ENCODE peak calls at places on chromosomes 13 and 19, in four cellular contexts. One of them, this sample, is unnamed. For H3K4me1, the result is how much of the 10 kb centered on the place peaks cover.

GRCh38 chr13:35621989-35622388 is 145.5 kb upstream of the MAB21L1 start:
- DNase-seq in K562: no peak
- DNase-seq in left ventricle myocardium inferior: no peak
- DNase-seq in Peyer's patch: no peak
- DNase-seq in this sample: no peak

GRCh38 chr13:50203256-50204083 is 188.2 kb downstream of the KCNRG start:
- DNase-seq in K562: no peak
- DNase-seq in left ventricle myocardium inferior: no peak
- DNase-seq in Peyer's patch: no peak
- DNase-seq in this sample: no peak

GRCh38 chr13:40776232-40776631 is 5.2 kb upstream of the MRPS31 start:
- DNase-seq in K562: no peak
- DNase-seq in left ventricle myocardium inferior: no peak
- DNase-seq in Peyer's patch: no peak
- DNase-seq in this sample: no peak

GRCh38 chr13:41960700-41961697 is at the start of gene VWA8:
- DNase-seq in K562: peak
- DNase-seq in left ventricle myocardium inferior: peak
- DNase-seq in Peyer's patch: peak
- DNase-seq in this sample: peak

GRCh38 chr13:40388617-40389016 is 277.8 kb downstream of the FOXO1 start:
- DNase-seq in K562: no peak
- DNase-seq in left ventricle myocardium inferior: no peak
- DNase-seq in Peyer's patch: no peak
- DNase-seq in this sample: no peak

GRCh38 chr19:55141696-55142095 is 7.3 kb downstream of the TNNT1 start:
- DNase-seq in K562: peak
- DNase-seq in left ventricle myocardium inferior: no peak
- DNase-seq in Peyer's patch: no peak
- DNase-seq in this sample: no peak

GRCh38 chr13:90445179-90445578 is 902.3 kb upstream of the MIR17HG start:
- DNase-seq in K562: no peak
- DNase-seq in left ventricle myocardium inferior: no peak
- DNase-seq in Peyer's patch: no peak
- DNase-seq in this sample: no peak

GRCh38 chr19:42132030-42132628 is at the start of gene POU2F2:
- DNase-seq in K562: peak
- DNase-seq in left ventricle myocardium inferior: peak
- DNase-seq in Peyer's patch: peak
- DNase-seq in this sample: no peak

GRCh38 chr13:78602561-78603239 is 652 bp downstream of the POU4F1 start:
- DNase-seq in K562: peak
- DNase-seq in left ventricle myocardium inferior: no peak
- DNase-seq in Peyer's patch: no peak
- DNase-seq in this sample: no peak

GRCh38 chr13:106449096-106449495 is 86.4 kb downstream of the EFNB2 start:
- DNase-seq in K562: no peak
- DNase-seq in left ventricle myocardium inferior: no peak
- DNase-seq in Peyer's patch: no peak
- DNase-seq in this sample: no peak

GRCh38 chr19:56098731-56099577 is 22.1 kb downstream of the ZNF787 start:
- DNase-seq in K562: no peak
- DNase-seq in left ventricle myocardium inferior: no peak
- DNase-seq in Peyer's patch: no peak
- DNase-seq in this sample: no peak

GRCh38 chr19:34964598-34964997 is 569 bp upstream of the ZNF792 start:
- DNase-seq in K562: no peak
- DNase-seq in left ventricle myocardium inferior: no peak
- DNase-seq in Peyer's patch: no peak
- DNase-seq in this sample: no peak
- H3K4me3 ChIP-seq in K562: no peak
- H3K4me3 ChIP-seq in left ventricle myocardium inferior: peak
- H3K4me3 ChIP-seq in Peyer's patch: no peak
- H3K4me3 ChIP-seq in this sample: no peak

GRCh38 chr13:28246891-28247290 is 108.5 kb downstream of the PAN3 start:
- DNase-seq in K562: no peak
- DNase-seq in left ventricle myocardium inferior: no peak
- DNase-seq in Peyer's patch: no peak
- DNase-seq in this sample: no peak
- H3K4me1 ChIP-seq in K562: under half
- H3K4me1 ChIP-seq in left ventricle myocardium inferior: under half
- H3K4me1 ChIP-seq in Peyer's patch: under half
- H3K4me1 ChIP-seq in this sample: under half

DNA sequence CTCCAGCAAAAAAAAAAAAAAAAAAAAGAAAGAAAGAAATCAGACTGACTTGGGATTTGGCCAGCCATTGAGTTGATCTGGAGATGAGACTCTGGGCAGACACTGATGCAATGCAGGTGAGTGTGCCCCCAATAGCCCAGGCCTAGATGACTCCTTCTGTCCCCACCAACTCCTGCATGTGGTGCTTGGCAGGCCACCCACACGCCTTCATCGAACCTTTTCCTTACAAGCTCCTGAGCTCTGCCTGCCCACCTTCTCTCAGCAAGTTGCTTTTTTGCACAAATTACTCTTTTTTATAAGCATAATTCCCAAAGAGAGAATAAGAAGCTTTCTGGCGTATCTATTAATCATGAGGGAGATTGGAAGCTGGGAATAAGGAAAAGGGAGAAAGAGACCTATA is 97.9 kb upstream of the MBNL2 start:
- DNase-seq in K562: no peak
- DNase-seq in left ventricle myocardium inferior: no peak
- DNase-seq in Peyer's patch: no peak
- DNase-seq in this sample: no peak
- H3K4me3 ChIP-seq in K562: no peak
- H3K4me3 ChIP-seq in left ventricle myocardium inferior: no peak
- H3K4me3 ChIP-seq in Peyer's patch: no peak
- H3K4me3 ChIP-seq in this sample: no peak

DNA sequence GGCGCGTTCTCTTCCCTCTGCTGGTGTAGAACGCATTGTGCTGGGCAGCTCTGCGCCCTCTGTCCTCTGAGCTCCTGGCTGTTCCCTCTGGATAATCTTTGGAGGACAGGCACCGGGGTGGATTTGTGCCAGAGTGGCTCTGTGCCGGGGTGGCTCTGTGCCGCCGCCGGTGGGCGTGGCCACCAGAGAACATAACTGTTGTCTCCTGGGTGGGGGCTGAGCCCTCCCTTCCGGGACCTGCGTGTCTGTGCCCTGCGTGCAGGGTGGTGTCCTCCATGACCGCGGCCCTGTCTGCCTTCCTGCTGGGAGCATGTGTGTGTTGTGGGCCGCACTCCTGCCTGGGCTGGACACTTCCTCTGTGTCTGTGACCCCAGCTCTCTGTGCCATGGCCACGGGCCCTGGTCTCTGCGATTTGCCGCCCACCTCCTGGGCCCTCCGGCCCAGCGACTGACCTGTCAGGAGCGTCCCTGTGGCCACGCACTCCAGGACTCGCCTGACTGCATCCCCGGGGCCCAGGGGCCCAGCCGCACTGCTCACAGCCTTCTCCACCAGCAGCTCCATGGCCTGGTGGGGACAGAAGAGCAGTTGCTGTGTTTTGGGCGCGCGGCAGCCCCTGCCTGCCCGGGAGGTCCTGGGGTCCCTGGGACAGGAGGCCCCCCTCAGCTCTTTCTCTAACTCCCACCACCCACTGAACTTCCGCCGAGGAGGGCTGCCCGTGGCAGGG is 22.4 kb upstream of the MATK start:
- DNase-seq in K562: no peak
- DNase-seq in left ventricle myocardium inferior: no peak
- DNase-seq in Peyer's patch: no peak
- DNase-seq in this sample: no peak
- H3K4me1 ChIP-seq in K562: half or more
- H3K4me1 ChIP-seq in left ventricle myocardium inferior: under half
- H3K4me1 ChIP-seq in Peyer's patch: under half
- H3K4me1 ChIP-seq in this sample: under half

GRCh38 chr19:13410946-13411345 is 95.3 kb downstream of the CACNA1A start:
- DNase-seq in K562: no peak
- DNase-seq in left ventricle myocardium inferior: no peak
- DNase-seq in Peyer's patch: no peak
- DNase-seq in this sample: no peak
- H3K4me3 ChIP-seq in K562: no peak
- H3K4me3 ChIP-seq in left ventricle myocardium inferior: no peak
- H3K4me3 ChIP-seq in Peyer's patch: no peak
- H3K4me3 ChIP-seq in this sample: no peak

DNA sequence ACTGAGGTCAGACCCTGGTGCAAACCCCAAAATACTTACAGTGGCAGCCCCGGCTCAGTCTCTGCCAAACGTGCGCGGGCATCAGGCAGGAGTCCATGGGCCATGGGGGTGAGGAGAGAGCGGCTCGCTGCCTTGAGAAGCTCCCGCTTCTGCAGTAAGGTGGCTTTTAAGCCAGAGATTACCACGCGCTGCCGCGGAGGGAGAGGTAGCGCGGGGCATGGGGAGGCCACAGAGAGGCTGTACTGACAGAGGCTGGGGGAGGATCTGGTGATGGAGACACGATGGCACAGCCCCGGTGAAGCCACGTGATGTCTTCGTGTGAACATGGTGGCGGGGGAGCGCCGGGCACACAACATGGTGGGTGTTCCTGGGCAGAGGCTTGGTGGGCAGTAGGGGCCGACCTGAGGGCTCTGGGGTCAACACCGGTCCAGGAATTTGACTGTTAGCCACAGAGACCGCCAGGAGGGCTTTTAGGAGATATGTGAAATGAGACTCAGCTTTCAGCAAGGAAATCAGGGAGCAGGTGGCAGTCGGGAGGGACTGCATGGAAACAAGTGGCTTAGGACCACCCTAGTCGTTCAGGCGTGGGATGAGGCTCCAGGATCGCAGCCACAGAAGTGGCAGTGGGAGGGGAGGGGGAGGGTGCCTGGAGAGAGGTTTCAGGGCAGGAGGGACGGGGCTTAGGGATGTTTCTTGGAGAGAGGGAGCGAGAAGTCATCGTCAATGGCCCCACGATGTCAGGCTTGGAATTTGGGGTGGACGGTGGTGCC is 24.1 kb downstream of the MCF2L start:
- DNase-seq in K562: no peak
- DNase-seq in left ventricle myocardium inferior: no peak
- DNase-seq in Peyer's patch: no peak
- DNase-seq in this sample: no peak
- H3K4me1 ChIP-seq in K562: under half
- H3K4me1 ChIP-seq in left ventricle myocardium inferior: half or more
- H3K4me1 ChIP-seq in Peyer's patch: under half
- H3K4me1 ChIP-seq in this sample: under half

DNA sequence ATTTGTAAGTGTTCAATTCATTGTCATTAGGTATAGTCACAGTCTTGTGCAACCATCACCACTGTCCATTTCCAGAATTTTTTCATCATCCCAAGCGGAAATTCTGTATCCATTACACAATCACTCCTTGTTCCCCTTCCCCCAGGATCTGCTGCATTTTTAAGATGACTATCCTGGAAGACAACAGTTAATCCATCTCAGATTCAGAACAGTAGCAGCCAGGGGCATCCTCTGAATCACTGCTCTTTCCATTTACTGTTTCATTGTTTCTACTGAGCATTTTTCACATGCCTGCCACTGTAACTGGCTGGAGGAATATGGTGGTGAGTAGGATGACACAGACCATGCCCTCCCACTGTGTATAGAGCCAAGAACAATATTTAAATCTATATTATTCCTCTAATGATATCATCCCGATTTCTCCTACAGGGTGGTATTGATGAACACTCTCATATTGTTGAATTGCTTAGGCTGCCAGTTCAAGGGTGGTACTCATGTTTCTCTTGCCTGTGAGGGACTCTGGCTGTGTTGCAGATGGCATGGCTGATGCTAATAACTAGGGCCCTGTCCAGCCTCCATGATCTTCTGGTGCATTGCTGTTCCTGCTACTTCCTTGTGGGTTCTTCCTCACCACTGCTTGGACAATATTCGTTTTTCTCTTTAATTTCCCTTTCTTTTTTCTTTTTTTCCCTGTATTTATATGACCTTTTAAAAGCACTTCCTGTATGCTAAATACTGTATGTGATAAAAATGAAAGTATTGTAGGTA is 59.0 kb downstream of the WDFY2 start:
- DNase-seq in K562: no peak
- DNase-seq in left ventricle myocardium inferior: no peak
- DNase-seq in Peyer's patch: no peak
- DNase-seq in this sample: no peak
- H3K4me3 ChIP-seq in K562: no peak
- H3K4me3 ChIP-seq in left ventricle myocardium inferior: no peak
- H3K4me3 ChIP-seq in Peyer's patch: no peak
- H3K4me3 ChIP-seq in this sample: no peak

DNA sequence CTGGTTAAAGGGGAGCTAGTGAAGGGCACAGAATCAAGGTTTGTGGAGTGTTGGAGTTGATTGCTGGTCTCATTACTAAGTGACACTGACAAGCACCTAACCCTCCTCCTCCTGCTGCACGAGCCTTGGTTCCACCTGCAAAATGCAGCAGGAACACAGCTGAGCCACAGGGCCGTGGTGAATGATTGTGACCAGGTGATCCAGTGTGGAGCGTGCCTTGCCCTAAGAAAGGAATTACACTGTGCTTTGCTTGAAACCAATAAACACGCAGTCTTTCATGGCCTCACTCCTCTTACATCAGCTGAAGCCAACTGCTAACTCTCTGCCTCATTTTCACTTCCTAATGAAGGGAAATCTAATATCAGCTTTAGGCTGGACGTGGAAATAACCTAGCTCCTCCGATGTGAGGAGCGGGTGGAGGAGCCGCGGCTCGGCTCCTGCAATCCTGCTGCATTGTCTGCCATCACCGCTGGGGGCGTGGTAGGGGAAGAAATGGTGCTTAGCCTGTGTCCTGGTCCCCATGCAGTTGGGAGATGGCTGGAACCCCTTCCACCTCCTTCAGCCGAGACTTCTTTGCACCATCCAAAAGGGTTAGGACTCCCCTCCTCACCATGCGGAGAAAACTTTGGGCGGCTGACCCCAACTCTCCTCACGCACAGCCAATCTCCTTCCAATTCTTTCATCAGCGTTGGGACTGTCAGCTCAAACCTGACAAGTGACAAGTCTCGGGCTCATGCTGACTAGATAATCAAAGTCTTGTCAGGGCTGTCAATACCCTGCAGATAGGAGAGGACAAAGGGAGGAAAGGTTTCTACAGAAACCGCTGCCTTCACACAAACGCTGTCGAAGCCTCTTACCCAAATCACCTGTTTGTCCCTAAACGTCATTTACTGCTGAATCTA is 427.9 kb downstream of the ZNF536 start:
- DNase-seq in K562: peak
- DNase-seq in left ventricle myocardium inferior: peak
- DNase-seq in Peyer's patch: no peak
- DNase-seq in this sample: peak
- H3K4me1 ChIP-seq in K562: under half
- H3K4me1 ChIP-seq in left ventricle myocardium inferior: under half
- H3K4me1 ChIP-seq in Peyer's patch: under half
- H3K4me1 ChIP-seq in this sample: under half

GRCh38 chr19:49362926-49363264 is 679 bp upstream of the TEAD2 start:
- DNase-seq in K562: no peak
- DNase-seq in left ventricle myocardium inferior: peak
- DNase-seq in Peyer's patch: no peak
- DNase-seq in this sample: no peak
- H3K4me3 ChIP-seq in K562: peak
- H3K4me3 ChIP-seq in left ventricle myocardium inferior: peak
- H3K4me3 ChIP-seq in Peyer's patch: peak
- H3K4me3 ChIP-seq in this sample: peak

GRCh38 chr19:40831502-40832430 is 18.5 kb downstream of the CYP2A6 start:
- DNase-seq in K562: no peak
- DNase-seq in left ventricle myocardium inferior: no peak
- DNase-seq in Peyer's patch: no peak
- DNase-seq in this sample: no peak
- H3K4me1 ChIP-seq in K562: under half
- H3K4me1 ChIP-seq in left ventricle myocardium inferior: under half
- H3K4me1 ChIP-seq in Peyer's patch: under half
- H3K4me1 ChIP-seq in this sample: under half

This sample was measured in HAP-1.